ENCODE peak calls at places on chromosomes 16 and 17, in four cellular contexts. Q is H1, R is GM12878, C is K562. E is an unnamed sample.

GRCh38 chr16:88505405-88506082 is 52.5 kb downstream of the ZFPM1 start:
- DNase-seq in Q (peak), R (no peak), C (peak), E (peak)

GRCh38 chr16:70649300-70649699 is 2.9 kb downstream of the IL34 start:
- DNase-seq in Q (no peak), C (no peak), R (no peak), E (no peak)

GRCh38 chr16:89090182-89090630 is 3.4 kb upstream of the ACSF3 start:
- DNase-seq in C (peak), R (no peak), Q (no peak), E (no peak)

GRCh38 chr16:1338119-1338730 is 4.8 kb downstream of the BAIAP3 start:
- DNase-seq in Q (no peak), R (no peak), C (peak), E (peak)

GRCh38 chr17:57957886-57958285 is 2.7 kb upstream of the CUEDC1 start:
- DNase-seq in R (no peak), Q (peak), C (no peak), E (no peak)

GRCh38 chr17:16477255-16477654 is 14.7 kb downstream of the LRRC75A start:
- DNase-seq in C (no peak), R (no peak), Q (no peak), E (no peak)

GRCh38 chr16:88810166-88810867 is 1.4 kb downstream of the APRT start:
- DNase-seq in R (no peak), Q (no peak), C (no peak), E (no peak)

GRCh38 chr17:31608659-31609254 is 217.3 kb downstream of the RAB11FIP4 start:
- DNase-seq in C (no peak), R (no peak), Q (no peak), E (no peak)

GRCh38 chr16:19835989-19836421 is 48.6 kb downstream of the GPRC5B start:
- DNase-seq in C (no peak), R (no peak), Q (no peak), E (no peak)

GRCh38 chr17:4448197-4448980 is 14.6 kb downstream of the SPNS3 start:
- DNase-seq in C (no peak), Q (no peak), R (no peak), E (no peak)

GRCh38 chr17:36085710-36086268 is 4.2 kb downstream of the CCL3 start:
- DNase-seq in C (no peak), R (no peak), Q (no peak), E (no peak)

GRCh38 chr16:50093607-50094570 is 28.1 kb downstream of the HEATR3 start:
- DNase-seq in C (no peak), R (no peak), Q (no peak), E (no peak)

GRCh38 chr16:75105306-75106061 is 11.1 kb downstream of the LDHD start:
- DNase-seq in Q (no peak), C (no peak), R (no peak), E (peak)

GRCh38 chr16:58271589-58271988 is 23.2 kb downstream of the PRSS54 start:
- DNase-seq in R (no peak), C (no peak), Q (no peak), E (no peak)

GRCh38 chr16:4477966-4478365 is 1.8 kb downstream of the HMOX2 start:
- DNase-seq in C (no peak), Q (no peak), R (no peak), E (peak)

GRCh38 chr17:6596076-6596475 is 39.7 kb upstream of the PITPNM3 start:
- DNase-seq in Q (no peak), C (no peak), R (no peak), E (no peak)

GRCh38 chr17:15123593-15124590 is 141.2 kb downstream of the PMP22 start:
- DNase-seq in R (no peak), Q (no peak), C (no peak), E (no peak)

GRCh38 chr16:5027575-5028235 is 6.0 kb downstream of the NAGPA start:
- DNase-seq in R (no peak), Q (no peak), C (no peak), E (no peak)

GRCh38 chr17:77728022-77728671 is 230.4 kb upstream of the TNRC6C start:
- DNase-seq in R (no peak), C (no peak), Q (peak), E (peak)

GRCh38 chr16:337975-338575 is 14.4 kb downstream of the AXIN1 start:
- DNase-seq in R (no peak), C (no peak), Q (no peak), E (no peak)

GRCh38 chr16:31423801-31424200 is 4.4 kb downstream of the COX6A2 start:
- DNase-seq in C (no peak), R (no peak), Q (no peak), E (no peak)

GRCh38 chr17:75822119-75822799 is 21.9 kb downstream of the UNC13D start:
- DNase-seq in R (no peak), C (no peak), Q (no peak), E (peak)

GRCh38 chr17:30532871-30533270 is 55.7 kb downstream of the GOSR1 start:
- DNase-seq in Q (no peak), C (no peak), R (no peak), E (no peak)

GRCh38 chr17:30526401-30526800 is 49.2 kb downstream of the GOSR1 start:
- DNase-seq in C (no peak), R (no peak), Q (no peak), E (no peak)

GRCh38 chr17:30534298-30534697 is 57.1 kb downstream of the GOSR1 start:
- DNase-seq in Q (no peak), R (no peak), C (no peak), E (no peak)

GRCh38 chr17:30534938-30535921 is 58.0 kb downstream of the GOSR1 start:
- DNase-seq in R (no peak), Q (peak), C (no peak), E (no peak)

GRCh38 chr17:30530346-30531025 is 53.3 kb downstream of the GOSR1 start:
- DNase-seq in C (no peak), Q (no peak), R (no peak), E (no peak)
- TF ChIP-seq NRF1 in C (no peak), Q (no peak), R (no peak), E (no peak)

DNA sequence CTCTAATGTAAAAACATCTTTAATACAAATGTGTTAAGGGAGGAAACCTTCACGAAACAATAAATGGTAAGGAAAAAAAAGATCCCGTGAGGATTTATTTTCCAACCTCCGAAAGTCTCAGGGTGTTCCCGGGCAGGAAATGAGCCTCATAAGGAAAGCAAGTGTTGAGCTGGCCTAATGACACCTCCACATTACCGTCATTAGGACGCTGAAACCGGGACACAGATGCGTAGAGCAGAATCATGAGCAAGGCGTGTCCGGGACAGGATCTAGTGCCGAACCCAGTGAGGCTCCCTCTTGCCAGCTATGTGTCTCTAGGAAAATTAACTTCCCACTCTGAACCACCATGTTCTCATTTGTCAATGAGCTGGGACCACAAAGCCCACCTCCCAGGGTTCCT is 22.7 kb upstream of the CYTH1 start:
- DNase-seq in Q (no peak), C (no peak), R (no peak), E (no peak)
- TF ChIP-seq EP300 in Q (no peak), C (no peak), R (no peak), E (no peak)

DNA sequence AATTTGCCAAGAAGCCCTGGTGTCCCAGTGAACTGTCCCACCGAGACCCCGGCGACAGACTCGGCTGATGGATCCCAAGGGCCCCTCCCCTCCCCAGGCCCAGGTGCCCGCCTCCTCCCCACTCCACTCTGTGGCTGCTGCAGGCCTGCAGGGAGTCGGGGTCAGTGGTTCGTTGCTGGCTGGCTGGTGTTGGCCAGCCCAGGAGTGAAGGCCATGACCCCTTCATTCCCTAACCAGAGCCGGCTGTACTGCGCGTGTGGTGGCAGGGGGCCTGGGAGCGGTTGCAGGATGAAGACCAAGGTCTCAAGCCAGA is 9.2 kb upstream of the TBX2 start:
- DNase-seq in Q (no peak), R (no peak), C (no peak), E (no peak)
- TF ChIP-seq NRF1 in Q (no peak), R (no peak), C (no peak), E (no peak)

GRCh38 chr17:39752241-39752831 is 14.6 kb downstream of the GRB7 start:
- DNase-seq in C (no peak), R (no peak), Q (no peak), E (no peak)

GRCh38 chr17:39754958-39755549 is 17.3 kb downstream of the GRB7 start:
- DNase-seq in C (no peak), Q (peak), R (no peak), E (no peak)

GRCh38 chr17:39753514-39754160 is 15.9 kb downstream of the GRB7 start:
- DNase-seq in R (no peak), C (peak), Q (peak), E (peak)

GRCh38 chr17:39755550-39756375 is 18.0 kb downstream of the GRB7 start:
- DNase-seq in R (peak), Q (no peak), C (no peak), E (no peak)

DNA sequence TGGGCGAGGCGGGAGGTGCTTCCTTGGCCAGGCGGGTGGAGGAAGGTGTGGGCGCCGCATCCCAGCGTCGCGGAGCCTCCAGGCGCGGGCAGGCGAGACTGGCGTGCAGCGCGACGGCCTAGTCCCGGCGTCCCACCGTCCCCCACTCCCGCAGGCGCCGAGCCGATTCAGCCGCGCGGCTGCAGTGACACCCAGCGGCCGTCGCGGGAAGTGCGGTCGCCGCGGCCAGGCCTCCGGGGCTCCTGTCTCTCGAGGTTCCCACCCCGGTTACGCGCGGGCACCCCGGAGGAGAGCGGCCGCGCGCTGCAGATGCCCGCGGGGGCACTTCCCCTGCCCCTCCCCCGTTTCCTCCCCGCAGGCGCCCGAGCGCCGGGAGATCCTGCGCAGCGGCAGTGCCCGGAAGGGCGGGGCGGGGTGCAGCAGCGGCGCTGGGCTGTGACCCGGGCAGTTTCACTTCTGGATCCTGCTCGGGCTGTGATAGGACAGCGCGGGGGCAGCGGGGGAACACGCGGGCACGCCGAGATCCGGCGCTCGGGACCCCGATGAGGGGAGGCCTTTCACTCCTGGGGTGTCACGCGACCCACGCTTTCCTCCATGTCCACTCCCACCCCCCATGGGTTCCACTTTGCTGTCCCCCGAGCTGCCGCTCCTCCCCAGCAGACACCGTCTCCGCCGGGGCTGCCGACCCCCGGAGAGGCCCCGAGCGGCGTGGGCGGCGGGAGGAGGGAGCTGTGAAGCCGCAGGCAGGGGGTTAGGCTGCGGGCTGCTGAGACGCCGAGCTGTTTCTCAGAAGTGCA is 16.6 kb downstream of the GRB7 start:
- DNase-seq in C (peak), Q (peak), R (peak), E (peak)
- TF ChIP-seq EP300 in C (no peak), Q (no peak), R (peak), E (no peak)

DNA sequence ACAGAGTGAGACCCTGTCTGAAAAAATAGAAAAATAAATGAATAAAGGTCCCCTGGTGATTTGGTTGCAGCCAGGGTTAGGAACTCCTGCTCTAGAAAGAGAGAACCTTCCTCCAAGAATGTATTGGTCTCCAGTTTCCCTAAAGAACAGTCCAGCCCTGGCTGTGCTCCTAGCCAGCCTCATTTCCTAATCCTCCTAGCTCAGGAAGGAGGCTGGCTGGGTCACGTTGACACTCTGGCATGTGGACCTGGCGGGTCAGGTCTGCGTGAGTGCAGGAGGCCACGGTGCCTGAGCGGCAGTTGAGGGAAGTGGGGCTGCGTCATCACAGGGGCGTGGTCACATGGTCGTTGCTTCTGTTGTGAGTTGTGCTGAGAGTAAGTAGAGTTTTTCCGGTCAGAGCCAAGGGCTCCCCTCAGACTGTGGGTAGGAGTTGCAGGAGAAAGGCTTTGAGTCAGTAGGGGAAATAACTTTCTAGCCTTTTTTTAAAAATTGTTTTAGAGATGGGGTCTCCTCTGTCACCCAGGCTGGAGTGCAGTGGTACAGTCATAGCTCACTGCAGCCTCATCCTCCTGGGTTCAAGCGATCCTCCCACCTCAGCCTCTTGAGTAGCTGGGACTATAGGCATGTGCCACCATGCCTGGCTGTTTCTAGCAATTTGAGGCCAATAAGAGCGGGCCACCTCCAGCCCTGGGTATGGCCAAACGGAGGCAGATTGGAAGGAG is 194.0 kb upstream of the CIBAR2 start:
- DNase-seq in C (peak), R (peak), Q (no peak), E (no peak)
- TF ChIP-seq NRF1 in C (peak), R (no peak), Q (no peak), E (no peak)

E was measured in SK-N-SH.